ENCODE peak calls at places on chromosomes 5 and 9, in four cellular contexts. M, Z, X and I are unnamed samples.

GRCh38 chr5:110258460-110258859 is 468.0 kb downstream of the TMEM232 start:
- ATAC-seq in M (peak; percentile 94), Z (no peak), X (no peak), I (peak; percentile 96)

GRCh38 chr5:78778538-78778937 is 130.0 kb upstream of the LHFPL2 start:
- ATAC-seq in M (peak; percentile 19), Z (peak; percentile 46), X (no peak), I (no peak)

GRCh38 chr5:25944786-25945185 is 1093.6 kb downstream of the CDH9 start:
- ATAC-seq in M (no peak), Z (no peak), X (no peak), I (no peak)

GRCh38 chr5:944992-945685 is 52.5 kb downstream of the TRIP13 start:
- ATAC-seq in M (no peak), Z (no peak), X (no peak), I (no peak)

GRCh38 chr5:8525835-8526234 is 656.9 kb downstream of the MTRR start:
- ATAC-seq in M (no peak), Z (no peak), X (no peak), I (no peak)

GRCh38 chr5:149452007-149452664 is 73.0 kb upstream of the IL17B start:
- ATAC-seq in M (peak; percentile 69), Z (peak; percentile 27), X (peak; percentile 70), I (peak; percentile 45)

GRCh38 chr9:93288891-93289883 is 105.2 kb downstream of the WNK2 start:
- ATAC-seq in M (no peak), Z (no peak), X (peak; percentile 10), I (no peak)

GRCh38 chr5:14597080-14597479 is 15.5 kb downstream of the OTULINL start:
- ATAC-seq in M (no peak), Z (no peak), X (no peak), I (no peak)

GRCh38 chr5:127092690-127093089 is 19.4 kb upstream of the C5orf63 start:
- ATAC-seq in M (no peak), Z (no peak), X (no peak), I (peak; percentile 100)